ENCODE peak calls at places on chromosomes 1 and 21, in six cellular contexts. One of them, this sample, is unnamed.

GRCh38 chr1:167849656-167850055 is 64.3 kb downstream of the ADCY10 start:
- DNase-seq in endothelial cell: no peak
- DNase-seq in mesothelial cell of epicardium: no peak
- DNase-seq in WTC11: no peak
- DNase-seq in AG09319: no peak
- DNase-seq in BJ: no peak
- DNase-seq in this sample: peak

GRCh38 chr1:8974551-8974950 is 28.9 kb downstream of the CA6 start:
- DNase-seq in endothelial cell: no peak
- DNase-seq in mesothelial cell of epicardium: no peak
- DNase-seq in WTC11: no peak
- DNase-seq in AG09319: no peak
- DNase-seq in BJ: no peak
- DNase-seq in this sample: no peak

GRCh38 chr1:12113433-12114339 is 50.6 kb downstream of the TNFRSF8 start:
- DNase-seq in endothelial cell: no peak
- DNase-seq in mesothelial cell of epicardium: no peak
- DNase-seq in WTC11: no peak
- DNase-seq in AG09319: no peak
- DNase-seq in BJ: no peak
- DNase-seq in this sample: no peak

GRCh38 chr1:220123889-220124288 is 30.0 kb downstream of the IARS2 start:
- DNase-seq in endothelial cell: no peak
- DNase-seq in mesothelial cell of epicardium: no peak
- DNase-seq in WTC11: peak
- DNase-seq in AG09319: no peak
- DNase-seq in BJ: no peak
- DNase-seq in this sample: no peak

GRCh38 chr1:205041998-205042910 is 758 bp upstream of the CNTN2 start:
- DNase-seq in endothelial cell: no peak
- DNase-seq in mesothelial cell of epicardium: no peak
- DNase-seq in WTC11: no peak
- DNase-seq in AG09319: no peak
- DNase-seq in BJ: no peak
- DNase-seq in this sample: no peak

GRCh38 chr1:198155253-198155652 is 1.5 kb upstream of the NEK7 start:
- DNase-seq in endothelial cell: no peak
- DNase-seq in mesothelial cell of epicardium: no peak
- DNase-seq in WTC11: no peak
- DNase-seq in AG09319: no peak
- DNase-seq in BJ: no peak
- DNase-seq in this sample: no peak

GRCh38 chr1:54323324-54323739 is 82.9 kb downstream of the SSBP3 start:
- DNase-seq in endothelial cell: peak
- DNase-seq in mesothelial cell of epicardium: no peak
- DNase-seq in WTC11: peak
- DNase-seq in AG09319: no peak
- DNase-seq in BJ: no peak
- DNase-seq in this sample: no peak

GRCh38 chr1:91018006-91018405 is 3.8 kb downstream of the ZNF644 start:
- DNase-seq in endothelial cell: no peak
- DNase-seq in mesothelial cell of epicardium: no peak
- DNase-seq in WTC11: no peak
- DNase-seq in AG09319: no peak
- DNase-seq in BJ: no peak
- DNase-seq in this sample: no peak

GRCh38 chr1:199463521-199464127 is 563.9 kb upstream of the NR5A2 start:
- DNase-seq in endothelial cell: peak
- DNase-seq in mesothelial cell of epicardium: no peak
- DNase-seq in WTC11: peak
- DNase-seq in AG09319: peak
- DNase-seq in BJ: peak
- DNase-seq in this sample: no peak

GRCh38 chr21:41726970-41727783 is 39.7 kb downstream of the RIPK4 start:
- DNase-seq in endothelial cell: no peak
- DNase-seq in mesothelial cell of epicardium: no peak
- DNase-seq in WTC11: no peak
- DNase-seq in AG09319: peak
- DNase-seq in BJ: no peak
- DNase-seq in this sample: no peak

GRCh38 chr1:112791723-112792104 is 76.6 kb upstream of the PPM1J start:
- DNase-seq in endothelial cell: no peak
- DNase-seq in mesothelial cell of epicardium: no peak
- DNase-seq in WTC11: no peak
- DNase-seq in AG09319: no peak
- DNase-seq in BJ: no peak
- DNase-seq in this sample: no peak

GRCh38 chr1:183275322-183275721 is 89.3 kb downstream of the LAMC2 start:
- DNase-seq in endothelial cell: no peak
- DNase-seq in mesothelial cell of epicardium: no peak
- DNase-seq in WTC11: no peak
- DNase-seq in AG09319: no peak
- DNase-seq in BJ: no peak
- DNase-seq in this sample: no peak

GRCh38 chr1:4053160-4053748 is 153.2 kb upstream of the C1orf174 start:
- DNase-seq in endothelial cell: no peak
- DNase-seq in mesothelial cell of epicardium: no peak
- DNase-seq in WTC11: no peak
- DNase-seq in AG09319: no peak
- DNase-seq in BJ: no peak
- DNase-seq in this sample: no peak

GRCh38 chr1:228920791-228921190 is 185.5 kb downstream of the RHOU start:
- DNase-seq in endothelial cell: no peak
- DNase-seq in mesothelial cell of epicardium: no peak
- DNase-seq in WTC11: no peak
- DNase-seq in AG09319: no peak
- DNase-seq in BJ: no peak
- DNase-seq in this sample: no peak

GRCh38 chr1:203702130-203702577 is 62.8 kb upstream of the LAX1 start:
- DNase-seq in endothelial cell: peak
- DNase-seq in mesothelial cell of epicardium: peak
- DNase-seq in WTC11: peak
- DNase-seq in AG09319: peak
- DNase-seq in BJ: no peak
- DNase-seq in this sample: no peak

GRCh38 chr1:53332188-53332564 is 4.3 kb upstream of the LRP8 start:
- DNase-seq in endothelial cell: no peak
- DNase-seq in mesothelial cell of epicardium: peak
- DNase-seq in WTC11: no peak
- DNase-seq in AG09319: no peak
- DNase-seq in BJ: no peak
- DNase-seq in this sample: no peak

GRCh38 chr1:110734146-110734680 is 59.5 kb upstream of the KCNA3 start:
- DNase-seq in endothelial cell: no peak
- DNase-seq in mesothelial cell of epicardium: no peak
- DNase-seq in WTC11: no peak
- DNase-seq in AG09319: no peak
- DNase-seq in BJ: no peak
- DNase-seq in this sample: no peak

DNA sequence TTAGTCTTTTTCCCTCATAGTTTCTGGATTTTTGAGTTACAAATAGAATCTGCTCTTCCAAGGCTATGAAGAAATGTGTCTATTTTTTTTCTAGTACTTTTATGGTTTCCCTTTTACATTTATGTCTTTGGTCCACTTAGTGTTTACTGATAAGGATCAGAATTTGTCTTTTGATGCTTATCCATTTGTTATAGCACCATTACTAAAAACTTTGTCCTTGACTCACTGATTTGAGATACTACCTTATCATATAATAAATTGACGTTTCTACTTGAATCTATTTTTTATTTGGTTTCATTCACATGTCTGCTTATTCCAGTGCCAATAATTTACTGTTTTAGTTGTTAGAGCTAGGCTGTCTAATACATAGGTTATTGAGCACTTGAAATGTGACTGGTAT is 161.1 kb upstream of the DPYD start:
- DNase-seq in endothelial cell: no peak
- DNase-seq in mesothelial cell of epicardium: no peak
- DNase-seq in WTC11: no peak
- DNase-seq in AG09319: no peak
- DNase-seq in BJ: no peak
- DNase-seq in this sample: no peak
- TF ChIP-seq CTCF in endothelial cell: no peak
- TF ChIP-seq CTCF in mesothelial cell of epicardium: no peak
- TF ChIP-seq CTCF in WTC11: no peak
- TF ChIP-seq CTCF in AG09319: no peak
- TF ChIP-seq CTCF in BJ: no peak
- TF ChIP-seq CTCF in this sample: no peak

DNA sequence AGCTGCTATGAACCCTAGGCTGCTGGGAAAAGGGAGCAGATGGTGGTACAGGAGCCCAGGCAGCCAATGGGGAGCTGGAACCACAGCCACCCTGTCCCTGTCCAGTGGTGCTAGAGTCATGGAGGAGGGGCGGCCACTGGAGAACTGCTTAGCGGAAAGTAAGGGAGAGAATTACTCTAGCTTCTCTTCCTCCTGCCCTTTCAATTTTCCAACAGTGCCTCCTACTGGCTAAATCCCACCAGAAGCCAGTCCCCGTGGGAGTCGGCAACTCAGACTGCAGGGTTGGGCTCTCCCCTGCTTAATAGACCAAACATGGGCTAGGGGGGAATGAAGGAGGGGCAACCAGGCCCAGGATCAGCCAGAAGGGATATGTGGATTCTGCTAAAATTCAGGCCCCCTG is 154.5 kb downstream of the ACTL8 start:
- DNase-seq in endothelial cell: peak
- DNase-seq in mesothelial cell of epicardium: no peak
- DNase-seq in WTC11: peak
- DNase-seq in AG09319: no peak
- DNase-seq in BJ: no peak
- DNase-seq in this sample: no peak
- TF ChIP-seq CTCF in endothelial cell: peak
- TF ChIP-seq CTCF in mesothelial cell of epicardium: no peak
- TF ChIP-seq CTCF in WTC11: no peak
- TF ChIP-seq CTCF in AG09319: peak
- TF ChIP-seq CTCF in BJ: peak
- TF ChIP-seq CTCF in this sample: peak

GRCh38 chr1:92538048-92538412 is 51.3 kb upstream of the GFI1 start:
- DNase-seq in endothelial cell: no peak
- DNase-seq in mesothelial cell of epicardium: no peak
- DNase-seq in WTC11: no peak
- DNase-seq in AG09319: no peak
- DNase-seq in BJ: no peak
- DNase-seq in this sample: no peak
- TF ChIP-seq CTCF in endothelial cell: no peak
- TF ChIP-seq CTCF in mesothelial cell of epicardium: no peak
- TF ChIP-seq CTCF in WTC11: no peak
- TF ChIP-seq CTCF in AG09319: no peak
- TF ChIP-seq CTCF in BJ: no peak
- TF ChIP-seq CTCF in this sample: no peak

DNA sequence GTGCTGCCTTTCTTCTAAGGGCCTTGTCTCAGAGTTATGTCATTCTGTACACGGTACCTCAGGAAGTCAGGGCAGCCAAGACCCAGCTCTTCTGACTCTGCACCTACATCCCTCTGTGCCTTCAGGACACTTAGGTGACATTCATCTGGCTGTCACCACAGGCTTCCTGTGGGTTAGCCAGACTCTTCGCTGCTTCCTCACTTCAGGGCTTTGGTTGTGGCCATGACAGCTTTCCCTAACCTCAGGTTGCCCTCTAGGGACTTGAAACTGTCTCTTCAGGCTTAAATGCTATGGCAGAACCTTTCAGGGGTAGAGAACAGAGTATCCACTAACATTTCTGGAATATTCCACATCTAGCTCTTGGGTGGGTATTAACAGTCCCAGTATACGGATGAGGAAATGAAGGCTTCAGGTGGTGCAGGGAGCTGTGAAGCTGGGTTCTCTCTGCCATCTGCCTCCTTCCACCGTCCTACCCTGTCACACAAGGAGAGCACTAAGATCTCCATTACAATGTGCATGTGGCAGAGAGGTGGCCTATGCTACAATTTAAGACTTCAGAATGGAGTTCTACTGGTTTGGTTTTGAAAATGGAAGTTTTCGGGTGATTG is 9.9 kb downstream of the TSSK3 start:
- DNase-seq in endothelial cell: no peak
- DNase-seq in mesothelial cell of epicardium: no peak
- DNase-seq in WTC11: no peak
- DNase-seq in AG09319: no peak
- DNase-seq in BJ: no peak
- DNase-seq in this sample: no peak
- TF ChIP-seq CTCF in endothelial cell: no peak
- TF ChIP-seq CTCF in mesothelial cell of epicardium: no peak
- TF ChIP-seq CTCF in WTC11: no peak
- TF ChIP-seq CTCF in AG09319: no peak
- TF ChIP-seq CTCF in BJ: no peak
- TF ChIP-seq CTCF in this sample: no peak

DNA sequence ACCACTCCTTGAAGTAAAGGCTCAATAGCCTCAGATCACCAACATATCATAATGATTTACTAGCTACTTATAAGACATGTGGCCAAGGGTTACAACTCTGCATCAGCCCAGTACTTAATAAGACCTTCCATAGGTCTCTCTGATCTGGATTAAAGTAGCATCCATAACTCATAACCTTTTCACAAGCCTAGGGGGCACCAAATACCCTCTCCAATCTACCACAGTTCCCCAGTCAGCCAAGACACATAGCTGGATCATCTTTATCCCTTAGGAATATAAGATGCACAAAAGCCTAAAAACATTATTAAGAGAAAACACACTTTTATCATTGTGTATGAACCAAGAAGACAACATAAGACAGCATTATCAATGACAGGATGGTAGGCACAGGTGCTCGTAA is 22.1 kb downstream of the SSX2IP start:
- DNase-seq in endothelial cell: no peak
- DNase-seq in mesothelial cell of epicardium: no peak
- DNase-seq in WTC11: no peak
- DNase-seq in AG09319: no peak
- DNase-seq in BJ: no peak
- DNase-seq in this sample: no peak
- TF ChIP-seq CTCF in endothelial cell: no peak
- TF ChIP-seq CTCF in mesothelial cell of epicardium: no peak
- TF ChIP-seq CTCF in WTC11: no peak
- TF ChIP-seq CTCF in AG09319: peak
- TF ChIP-seq CTCF in BJ: no peak
- TF ChIP-seq CTCF in this sample: no peak